ENCODE peak calls at places on chromosomes 11 and 22, in ten cellular contexts. G is tibial nerve, Z is stomach, C is H1, S is A549, D is SK-N-SH, M is transverse colon, F is sigmoid colon, U is K562, E is ovary. V is an unnamed sample.

GRCh38 chr11:33557201-33557600 is 143.4 kb downstream of the C11orf91 start:
- DNase-seq in U (no peak), Z (no peak), M (no peak), C (no peak), D (no peak), E (no peak), G (no peak), F (no peak), S (no peak), V (no peak)

GRCh38 chr11:118606157-118606843 is 1.1 kb upstream of the PHLDB1 start:
- DNase-seq in E (peak; percentile 47), Z (peak; percentile 22), M (no peak), G (no peak), U (peak; percentile 26), D (no peak), S (no peak), C (no peak), F (peak; percentile 77), V (no peak)

GRCh38 chr22:20989323-20990138 is 7.4 kb downstream of the LZTR1 start:
- DNase-seq in F (no peak), E (no peak), D (no peak), M (no peak), Z (no peak), U (no peak), C (no peak), S (no peak), G (no peak), V (no peak)

GRCh38 chr11:109734602-109735001 is 312.6 kb downstream of the C11orf87 start:
- DNase-seq in F (no peak), C (no peak), Z (no peak), S (no peak), E (no peak), M (no peak), G (no peak), U (no peak), D (no peak), V (no peak)

GRCh38 chr11:67662142-67662805 is 11.7 kb upstream of the ACY3 start:
- DNase-seq in U (no peak), F (no peak), C (no peak), E (no peak), Z (no peak), M (no peak), G (no peak), D (no peak), S (no peak), V (no peak)

GRCh38 chr22:46681010-46681409 is 57.0 kb downstream of the CERK start:
- DNase-seq in S (peak; percentile 36), M (no peak), U (peak; percentile 37), Z (no peak), C (peak; percentile 70), D (peak; percentile 78), G (no peak), E (no peak), F (no peak), V (no peak)

GRCh38 chr11:111557425-111558111 is 17.0 kb downstream of the LAYN start:
- DNase-seq in S (no peak), E (no peak), C (no peak), G (no peak), D (no peak), F (no peak), M (no peak), Z (no peak), U (no peak), V (no peak)

GRCh38 chr11:8207080-8208000 is 38.5 kb upstream of the RIC3 start:
- DNase-seq in U (no peak), G (no peak), D (peak; percentile 75), M (no peak), C (no peak), F (no peak), E (no peak), Z (peak; percentile 17), S (no peak), V (no peak)

GRCh38 chr11:122696662-122697061 is 41.1 kb downstream of the UBASH3B start:
- DNase-seq in G (no peak), D (no peak), S (no peak), E (no peak), U (peak; percentile 2), F (no peak), C (no peak), Z (no peak), M (no peak), V (no peak)

GRCh38 chr11:48172818-48173609 is 43.6 kb upstream of the OR4B1 start:
- DNase-seq in G (peak; percentile 43), F (no peak), Z (peak; percentile 62), D (peak; percentile 76), U (peak; percentile 75), C (peak; percentile 94), M (peak; percentile 61), E (peak; percentile 54), S (peak; percentile 78), V (no peak)

GRCh38 chr22:18115844-18116480 is 5.4 kb downstream of the TUBA8 start:
- DNase-seq in E (no peak), D (no peak), M (no peak), S (no peak), F (no peak), G (no peak), Z (no peak), U (no peak), C (no peak), V (no peak)

GRCh38 chr22:44669725-44670027 is 32.3 kb upstream of the PRR5 start:
- DNase-seq in C (peak; percentile 70), D (peak; percentile 69), U (peak; percentile 48), Z (no peak), F (no peak), G (no peak), S (peak; percentile 14), M (no peak), E (no peak), V (no peak)

GRCh38 chr11:70579376-70579955 is 181.1 kb downstream of the CTTN start:
- DNase-seq in M (no peak), E (no peak), Z (no peak), G (no peak), F (no peak), C (no peak), D (peak; percentile 15), S (no peak), U (no peak), V (no peak)

GRCh38 chr22:49079027-49079725 is 748.5 kb downstream of the BRD1 start:
- DNase-seq in C (no peak), G (no peak), E (no peak), Z (no peak), M (no peak), S (no peak), U (no peak), F (peak; percentile 32), D (no peak), V (no peak)

GRCh38 chr22:44182591-44183588 is 2.2 kb downstream of the PARVG start:
- DNase-seq in S (no peak), U (no peak), M (peak; percentile 62), G (no peak), E (no peak), Z (peak; percentile 57), D (no peak), F (peak; percentile 78), C (no peak), V (no peak)

GRCh38 chr22:45880732-45881523 is 96.0 kb downstream of the WNT7B start:
- DNase-seq in M (no peak), U (no peak), C (no peak), E (no peak), D (no peak), G (no peak), Z (no peak), S (no peak), F (peak; percentile 54), V (no peak)

GRCh38 chr11:78226684-78227680 is 38.3 kb downstream of the USP35 start:
- DNase-seq in G (no peak), Z (no peak), C (no peak), D (no peak), S (no peak), E (peak; percentile 13), F (no peak), U (no peak), M (no peak), V (peak; percentile 72)

DNA sequence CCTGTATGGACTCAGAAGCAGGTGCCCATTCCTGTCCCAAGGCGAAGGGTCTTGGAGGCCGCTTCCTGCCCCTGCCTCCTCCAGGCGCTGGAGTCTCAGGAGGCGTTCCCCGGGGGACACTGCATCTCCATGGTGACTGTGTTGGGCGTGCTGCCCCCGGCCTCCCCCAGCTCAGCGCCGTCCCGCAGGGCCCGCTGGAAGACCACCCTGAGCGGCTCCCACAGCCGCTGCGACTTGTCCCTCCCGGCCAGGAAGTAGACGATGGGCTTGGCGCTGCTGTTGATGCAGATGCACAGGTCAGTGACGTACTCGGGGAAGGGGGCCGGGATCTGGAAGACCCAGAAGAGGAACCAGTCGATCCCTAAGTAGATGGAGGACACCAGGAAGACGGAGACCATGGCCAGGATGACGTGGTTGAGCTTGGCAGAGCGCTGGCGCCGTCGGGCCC is 7.8 kb downstream of the MRGPRF start:
- DNase-seq in M (no peak), Z (no peak), U (no peak), S (no peak), E (no peak), G (peak; percentile 12), D (no peak), C (no peak), F (peak; percentile 76), V (no peak)
- TF ChIP-seq EP300 in M (no peak), Z (no peak), U (no peak), S (no peak), E (no peak), G (no peak), D (no peak), C (no peak), F (no peak), V (no peak)

GRCh38 chr11:31809857-31810778 is 1.0 kb downstream of the PAX6 start:
- DNase-seq in M (no peak), E (no peak), U (peak; percentile 21), G (no peak), S (peak; percentile 51), F (peak; percentile 61), C (peak; percentile 78), Z (no peak), D (peak; percentile 68), V (no peak)
- H3K4me1 ChIP-seq in M (peaks cover 17% of the 10 kb centered on the region), E (peaks cover 15% of the 10 kb centered on the region), U (peaks cover 4% of the 10 kb centered on the region), G (peaks cover 74% of the 10 kb centered on the region), S (no peaks in the 10 kb centered on the region), F (peaks cover 70% of the 10 kb centered on the region), C (peaks cover 22% of the 10 kb centered on the region), Z (peaks cover 79% of the 10 kb centered on the region), D (peaks cover 9% of the 10 kb centered on the region), V (peaks cover 86% of the 10 kb centered on the region)

GRCh38 chr22:23158516-23159286 is 13.4 kb downstream of the RAB36 start:
- DNase-seq in D (no peak), S (no peak), C (no peak), F (no peak), Z (no peak), E (no peak), U (no peak), G (no peak), M (no peak), V (no peak)
- TF ChIP-seq EP300 in D (no peak), S (no peak), C (no peak), F (no peak), Z (no peak), E (no peak), U (no peak), G (no peak), M (no peak), V (no peak)

DNA sequence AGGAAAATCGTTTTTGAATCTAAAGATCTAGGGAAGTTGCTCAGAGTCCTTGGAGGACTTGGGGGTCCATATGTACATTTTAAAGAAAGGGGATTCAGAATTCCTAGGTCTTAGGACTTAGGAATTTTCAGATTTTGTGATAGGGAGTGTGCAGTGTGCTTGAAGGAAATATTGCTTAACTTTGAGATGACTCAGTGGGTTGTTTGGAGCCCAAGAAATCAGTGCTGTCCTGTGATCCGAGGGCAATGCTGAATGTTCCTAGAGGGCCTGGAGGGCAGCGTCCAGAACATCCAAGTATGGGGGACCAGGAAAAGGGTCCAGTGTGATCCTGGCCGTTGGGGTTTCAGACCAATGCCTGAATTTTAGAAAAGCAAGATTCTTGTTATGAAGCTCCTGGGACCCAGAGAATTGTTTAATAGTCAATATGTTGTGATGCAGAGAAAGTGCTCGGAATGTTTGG is 3.1 kb upstream of the IGF2 start:
- DNase-seq in U (no peak), G (no peak), S (no peak), D (no peak), C (no peak), M (no peak), E (no peak), Z (no peak), F (no peak), V (no peak)
- H3K4me1 ChIP-seq in U (no peaks in the 10 kb centered on the region), G (peaks cover 44% of the 10 kb centered on the region), S (peaks cover 30% of the 10 kb centered on the region), D (no peaks in the 10 kb centered on the region), C (no peaks in the 10 kb centered on the region), M (no peaks in the 10 kb centered on the region), E (no peaks in the 10 kb centered on the region), Z (peaks cover 50% of the 10 kb centered on the region), F (peaks cover 32% of the 10 kb centered on the region), V (peaks cover 47% of the 10 kb centered on the region)

V was measured in esophagus muscularis mucosa.